ENCODE peak calls at places on chromosomes 12 and 14, in nine cellular contexts. Q is suprapubic skin, B is AG10803, I is lung, F is AG04450, C is HL-60, G is IMR-90, Z is right cardiac atrium, R is astrocyte of the spinal cord. E is an unnamed sample.

GRCh38 chr12:57992001-57992400 is 50.6 kb downstream of the ATP23 start:
- DNase-seq in Q (no peak), B (no peak), I (no peak), F (no peak), C (no peak), G (no peak), Z (no peak), R (no peak), E (peak; percentile 74)

GRCh38 chr12:90339837-90340236 is 615.1 kb downstream of the CCER1 start:
- DNase-seq in Q (no peak), B (no peak), I (no peak), F (no peak), C (no peak), G (no peak), Z (no peak), R (no peak), E (no peak)

GRCh38 chr12:7219599-7220243 is 30.2 kb downstream of the PEX5 start:
- DNase-seq in Q (peak; percentile 74), B (peak; percentile 74), I (peak; percentile 71), F (peak; percentile 33), C (peak; percentile 31), G (peak; percentile 73), Z (peak; percentile 63), R (peak; percentile 64), E (peak; percentile 47)

GRCh38 chr12:94660436-94660835 is 10.1 kb upstream of the TMCC3 start:
- DNase-seq in Q (no peak), B (no peak), I (no peak), F (no peak), C (no peak), G (no peak), Z (no peak), R (no peak), E (no peak)

GRCh38 chr12:117564885-117565284 is 203.5 kb upstream of the NOS1 start:
- DNase-seq in Q (no peak), B (no peak), I (no peak), F (no peak), C (no peak), G (no peak), Z (no peak), R (peak; percentile 19), E (no peak)

GRCh38 chr14:45135659-45136314 is at the start of gene FANCM:
- DNase-seq in Q (peak; percentile 96), B (peak; percentile 97), I (peak; percentile 94), F (peak; percentile 96), C (peak; percentile 87), G (peak; percentile 98), Z (peak; percentile 92), R (peak; percentile 98), E (peak; percentile 92)

GRCh38 chr12:15278816-15279658 is 43.3 kb upstream of the PTPRO start:
- DNase-seq in Q (peak; percentile 75), B (peak; percentile 81), I (peak; percentile 85), F (no peak), C (no peak), G (peak; percentile 3), Z (peak; percentile 78), R (peak; percentile 55), E (no peak)

GRCh38 chr14:32635103-32635719 is 303.5 kb upstream of the NPAS3 start:
- DNase-seq in Q (no peak), B (peak; percentile 58), I (no peak), F (no peak), C (no peak), G (peak; percentile 57), Z (no peak), R (peak; percentile 74), E (no peak)

GRCh38 chr12:105330283-105330937 is at the start of gene C12orf75:
- DNase-seq in Q (peak; percentile 86), B (peak; percentile 72), I (peak; percentile 55), F (no peak), C (no peak), G (peak; percentile 68), Z (peak; percentile 74), R (peak; percentile 77), E (peak; percentile 73)

GRCh38 chr14:62118461-62118860 is 356.2 kb downstream of the SNAPC1 start:
- DNase-seq in Q (no peak), B (no peak), I (no peak), F (no peak), C (no peak), G (no peak), Z (no peak), R (no peak), E (no peak)

GRCh38 chr14:62117010-62117717 is 354.9 kb downstream of the SNAPC1 start:
- DNase-seq in Q (peak; percentile 57), B (peak; percentile 38), I (peak; percentile 53), F (peak; percentile 58), C (no peak), G (peak; percentile 83), Z (peak; percentile 68), R (peak; percentile 75), E (peak; percentile 49)

GRCh38 chr14:62118871-62119270 is 356.7 kb downstream of the SNAPC1 start:
- DNase-seq in Q (no peak), B (no peak), I (no peak), F (no peak), C (no peak), G (no peak), Z (no peak), R (no peak), E (no peak)

GRCh38 chr14:62117718-62118164 is 355.5 kb downstream of the SNAPC1 start:
- DNase-seq in Q (no peak), B (peak; percentile 2), I (no peak), F (no peak), C (no peak), G (peak; percentile 0), Z (no peak), R (peak; percentile 2), E (no peak)
- H3K4me3 ChIP-seq in Q (peak overlapping the region; percentile 37), B (no peak overlapping the region), I (no peak overlapping the region), F (peak overlapping the region; percentile 63), C (no peak overlapping the region), G (peak overlapping the region; percentile 69), Z (peak overlapping the region; percentile 36), R (peak overlapping the region; percentile 28), E (no peak overlapping the region)

DNA sequence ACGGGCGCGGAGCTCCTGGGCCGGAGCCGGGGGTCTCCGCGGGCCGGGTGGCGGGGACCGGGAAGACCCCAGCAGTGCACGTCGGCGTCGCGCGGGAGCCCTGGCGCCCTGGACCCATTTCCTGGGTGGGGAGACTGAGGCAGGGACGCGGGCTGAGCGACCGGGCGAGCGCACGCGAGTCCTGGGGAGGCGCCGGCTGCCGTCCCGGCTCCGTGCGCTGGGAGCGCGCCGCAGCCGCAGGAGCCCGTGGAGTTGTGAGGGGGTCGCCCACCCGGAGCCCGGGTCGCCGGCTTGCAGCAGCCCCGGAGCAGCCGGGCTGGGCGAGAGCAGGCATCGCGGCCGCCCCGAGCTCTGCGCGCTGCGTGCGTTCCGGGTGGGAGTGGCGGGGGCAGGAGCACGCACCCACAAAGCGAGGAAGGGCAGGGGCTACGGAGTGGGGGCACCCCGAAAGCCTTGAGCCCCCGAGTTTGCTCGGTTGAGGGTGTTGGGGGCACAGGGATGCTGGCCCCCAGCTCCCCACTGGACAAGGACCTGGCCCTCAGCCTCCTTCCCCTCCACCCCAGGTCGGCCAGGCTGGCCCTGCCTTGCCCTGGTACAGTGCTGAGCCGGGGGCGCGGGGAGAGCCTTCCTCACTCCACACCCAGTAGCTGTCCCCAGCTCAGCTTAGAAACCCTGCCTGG is 618 bp downstream of the MMP17 start:
- DNase-seq in Q (no peak), B (no peak), I (no peak), F (no peak), C (no peak), G (no peak), Z (no peak), R (no peak), E (no peak)
- H3K4me3 ChIP-seq in Q (peak overlapping the region; percentile 68), B (peak overlapping the region; percentile 76), I (peak overlapping the region; percentile 34), F (peak overlapping the region; percentile 76), C (peak overlapping the region; percentile 71), G (peak overlapping the region; percentile 44), Z (peak overlapping the region; percentile 57), R (peak overlapping the region; percentile 39), E (peak overlapping the region; percentile 37)

GRCh38 chr12:81757731-81758325 is 1.3 kb downstream of the PPFIA2 start:
- DNase-seq in Q (no peak), B (no peak), I (no peak), F (no peak), C (no peak), G (no peak), Z (no peak), R (no peak), E (no peak)

GRCh38 chr12:81759215-81759991 is at the start of gene PPFIA2:
- DNase-seq in Q (peak; percentile 63), B (peak; percentile 8), I (no peak), F (no peak), C (no peak), G (peak; percentile 4), Z (peak; percentile 56), R (peak; percentile 54), E (no peak)

GRCh38 chr12:81758421-81759214 is 532 bp downstream of the PPFIA2 start:
- DNase-seq in Q (peak; percentile 65), B (peak; percentile 10), I (no peak), F (no peak), C (no peak), G (no peak), Z (peak; percentile 42), R (peak; percentile 41), E (peak; percentile 41)
- H3K4me3 ChIP-seq in Q (peak overlapping the region; percentile 51), B (peak overlapping the region; percentile 53), I (peak overlapping the region; percentile 39), F (peak overlapping the region; percentile 52), C (peak overlapping the region; percentile 37), G (peak overlapping the region; percentile 24), Z (peak overlapping the region; percentile 54), R (peak overlapping the region; percentile 62), E (peak overlapping the region; percentile 33)

DNA sequence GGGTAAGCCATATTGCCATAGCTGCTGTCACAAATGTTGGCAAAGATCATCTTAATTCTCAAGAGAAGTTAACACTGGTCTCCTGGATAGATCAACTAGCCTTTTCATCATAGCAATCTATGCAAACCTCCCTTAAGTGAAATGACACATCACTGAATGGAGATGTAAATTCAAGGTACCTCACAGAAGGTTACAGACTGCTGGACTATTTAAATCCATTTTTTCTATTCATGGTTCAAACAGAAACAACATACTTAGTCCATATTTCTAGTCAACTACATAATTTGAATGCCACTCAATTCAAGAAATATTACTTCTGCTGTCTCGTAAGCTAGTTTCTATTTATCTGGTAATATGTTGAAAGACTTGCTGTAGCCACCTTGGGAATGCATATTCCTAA is 748.3 kb downstream of the C12orf50 start:
- DNase-seq in Q (no peak), B (no peak), I (no peak), F (no peak), C (no peak), G (no peak), Z (no peak), R (no peak), E (no peak)
- H3K4me3 ChIP-seq in Q (no peak overlapping the region), B (no peak overlapping the region), I (no peak overlapping the region), F (no peak overlapping the region), C (no peak overlapping the region), G (no peak overlapping the region), Z (no peak overlapping the region), R (no peak overlapping the region), E (no peak overlapping the region)

E was measured in SJSA1.